ENCODE peak calls at places on chromosomes 5 and 9, in four cellular contexts. One of them, this sample, is unnamed.

GRCh38 chr9:7297521-7297920 is 502.1 kb downstream of the DMAC1 start:
- DNase-seq in GM12878: no peak
- DNase-seq in HepG2: no peak
- DNase-seq in K562: no peak
- DNase-seq in this sample: no peak

GRCh38 chr5:16456103-16456832 is 9.3 kb downstream of the ZNF622 start:
- DNase-seq in GM12878: no peak
- DNase-seq in HepG2: peak; percentile 48
- DNase-seq in K562: peak; percentile 81
- DNase-seq in this sample: no peak

GRCh38 chr5:128346038-128346437 is 192.0 kb downstream of the FBN2 start:
- DNase-seq in GM12878: no peak
- DNase-seq in HepG2: no peak
- DNase-seq in K562: no peak
- DNase-seq in this sample: no peak

GRCh38 chr5:174323878-174324281 is 278.4 kb downstream of the NSG2 start:
- DNase-seq in GM12878: no peak
- DNase-seq in HepG2: peak; percentile 19
- DNase-seq in K562: peak; percentile 53
- DNase-seq in this sample: peak; percentile 74

GRCh38 chr5:58235279-58235678 is 224.6 kb downstream of the PLK2 start:
- DNase-seq in GM12878: no peak
- DNase-seq in HepG2: no peak
- DNase-seq in K562: no peak
- DNase-seq in this sample: no peak

GRCh38 chr5:142109356-142110045 is 922 bp downstream of the NDFIP1 start:
- DNase-seq in GM12878: no peak
- DNase-seq in HepG2: no peak
- DNase-seq in K562: peak; percentile 44
- DNase-seq in this sample: no peak

GRCh38 chr9:112647596-112647995 is 70.3 kb downstream of the INIP start:
- DNase-seq in GM12878: no peak
- DNase-seq in HepG2: no peak
- DNase-seq in K562: no peak
- DNase-seq in this sample: no peak

GRCh38 chr9:23801523-23801922 is 24.5 kb downstream of the ELAVL2 start:
- DNase-seq in GM12878: no peak
- DNase-seq in HepG2: no peak
- DNase-seq in K562: no peak
- DNase-seq in this sample: no peak

GRCh38 chr5:178121450-178122276 is 8.3 kb downstream of the N4BP3 start:
- DNase-seq in GM12878: no peak
- DNase-seq in HepG2: no peak
- DNase-seq in K562: no peak
- DNase-seq in this sample: no peak

GRCh38 chr5:78157001-78157400 is 137.5 kb downstream of the AP3B1 start:
- DNase-seq in GM12878: no peak
- DNase-seq in HepG2: no peak
- DNase-seq in K562: no peak
- DNase-seq in this sample: no peak

GRCh38 chr9:101130089-101130488 is 101.6 kb downstream of the PLPPR1 start:
- DNase-seq in GM12878: no peak
- DNase-seq in HepG2: no peak
- DNase-seq in K562: no peak
- DNase-seq in this sample: no peak

GRCh38 chr5:163453705-163454104 is 6.2 kb downstream of the NUDCD2 start:
- DNase-seq in GM12878: no peak
- DNase-seq in HepG2: no peak
- DNase-seq in K562: no peak
- DNase-seq in this sample: no peak

GRCh38 chr5:139458580-139459407 is 3.7 kb downstream of the ECSCR start:
- DNase-seq in GM12878: peak; percentile 60
- DNase-seq in HepG2: no peak
- DNase-seq in K562: no peak
- DNase-seq in this sample: no peak

GRCh38 chr5:154755361-154756202 is at the start of gene LARP1:
- DNase-seq in GM12878: no peak
- DNase-seq in HepG2: no peak
- DNase-seq in K562: peak; percentile 71
- DNase-seq in this sample: no peak

GRCh38 chr5:146561711-146562110 is 45.7 kb upstream of the GPR151 start:
- DNase-seq in GM12878: no peak
- DNase-seq in HepG2: no peak
- DNase-seq in K562: no peak
- DNase-seq in this sample: no peak

GRCh38 chr5:30279237-30279636 is 914.2 kb upstream of the CDH6 start:
- DNase-seq in GM12878: no peak
- DNase-seq in HepG2: no peak
- DNase-seq in K562: no peak
- DNase-seq in this sample: no peak

GRCh38 chr5:60763061-60763460 is 63.1 kb upstream of the DEPDC1B start:
- DNase-seq in GM12878: no peak
- DNase-seq in HepG2: no peak
- DNase-seq in K562: no peak
- DNase-seq in this sample: no peak

GRCh38 chr5:94374336-94374735 is 244.1 kb downstream of the KIAA0825 start:
- DNase-seq in GM12878: no peak
- DNase-seq in HepG2: no peak
- DNase-seq in K562: no peak
- DNase-seq in this sample: no peak

GRCh38 chr5:174410716-174411512 is 313.5 kb upstream of the MSX2 start:
- DNase-seq in GM12878: no peak
- DNase-seq in HepG2: no peak
- DNase-seq in K562: no peak
- DNase-seq in this sample: no peak

DNA sequence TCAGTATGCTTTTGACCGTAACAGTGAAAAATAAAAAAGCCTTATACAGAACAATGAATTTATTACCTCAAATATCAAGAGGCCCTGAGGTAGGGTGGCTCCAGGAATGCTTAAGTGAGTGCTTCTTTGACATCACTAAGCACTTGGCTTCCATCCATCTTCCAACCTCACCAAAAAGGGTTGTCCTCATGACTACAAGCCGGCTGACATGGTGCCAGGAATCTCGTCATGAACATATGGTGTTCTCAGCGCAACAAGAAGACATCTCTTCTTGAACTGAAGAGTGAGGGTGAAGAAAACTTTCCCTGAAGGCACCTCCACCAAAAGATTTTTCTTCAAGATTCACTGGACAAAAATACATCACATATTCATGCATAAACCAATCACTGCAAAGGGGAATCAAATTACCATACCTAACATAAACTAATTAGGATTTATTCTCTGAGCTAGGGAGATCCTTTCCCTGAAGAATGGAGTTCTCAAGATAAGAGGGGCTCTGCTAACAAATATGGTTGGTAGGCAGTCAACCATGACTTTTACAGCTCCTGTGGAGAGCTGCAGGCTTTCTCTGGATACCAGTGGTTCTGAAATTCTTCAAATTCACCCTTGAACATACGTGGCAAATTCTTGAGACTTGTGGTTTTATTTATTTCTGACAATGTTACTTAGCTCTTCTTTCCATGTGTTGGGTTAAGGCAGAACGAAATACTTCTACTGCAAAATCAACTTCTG is 49.5 kb downstream of the AGXT2 start:
- DNase-seq in GM12878: no peak
- DNase-seq in HepG2: no peak
- DNase-seq in K562: no peak
- DNase-seq in this sample: no peak
- TF ChIP-seq ATF3 in GM12878: no peak
- TF ChIP-seq ATF3 in HepG2: no peak
- TF ChIP-seq ATF3 in K562: no peak
- TF ChIP-seq ATF3 in this sample: no peak

GRCh38 chr9:18596920-18597319 is 123.0 kb downstream of the ADAMTSL1 start:
- DNase-seq in GM12878: no peak
- DNase-seq in HepG2: no peak
- DNase-seq in K562: no peak
- DNase-seq in this sample: no peak
- TF ChIP-seq TCF7 in GM12878: no peak
- TF ChIP-seq TCF7 in HepG2: no peak
- TF ChIP-seq TCF7 in K562: no peak
- TF ChIP-seq TCF7 in this sample: no peak

DNA sequence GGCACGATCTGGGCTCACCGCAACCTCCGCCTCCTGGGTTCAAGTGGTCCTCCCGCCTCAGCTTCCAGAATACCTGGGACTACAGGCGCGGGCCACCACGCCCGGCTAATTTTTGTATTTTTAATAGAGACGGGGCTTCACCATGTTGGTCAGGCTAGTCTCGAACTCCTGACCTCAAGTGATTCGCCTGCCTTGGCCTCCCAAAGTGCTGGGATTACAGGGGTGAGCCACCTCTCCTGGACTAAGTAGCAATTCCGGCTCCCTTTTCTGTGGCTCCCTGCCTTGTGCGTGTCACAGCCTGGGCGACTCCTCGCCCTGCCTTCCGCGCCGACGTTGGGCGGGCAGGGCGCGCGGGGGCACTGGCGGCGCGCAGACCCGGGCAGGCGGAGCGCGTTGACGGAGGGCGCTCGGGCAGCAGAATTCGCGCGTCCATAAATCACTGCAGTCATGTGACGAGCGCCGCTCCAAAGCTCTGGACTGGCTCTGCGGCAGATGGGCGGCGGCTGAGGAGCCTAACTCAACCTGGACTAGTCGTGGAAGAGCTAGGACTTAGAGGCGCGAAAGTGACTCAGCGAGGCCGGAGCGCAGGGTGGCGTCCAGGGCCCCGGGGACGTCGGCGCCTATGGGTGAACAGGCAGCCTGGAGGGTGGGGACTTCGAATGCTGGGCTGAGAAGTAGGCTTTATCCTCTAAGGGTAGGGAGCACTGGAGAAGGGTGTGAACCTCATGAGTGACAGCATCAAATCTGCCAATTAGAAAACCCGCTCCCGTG is 1.4 kb upstream of the CIZ1 start:
- DNase-seq in GM12878: no peak
- DNase-seq in HepG2: no peak
- DNase-seq in K562: peak; percentile 96
- DNase-seq in this sample: peak; percentile 30
- TF ChIP-seq ATF3 in GM12878: no peak
- TF ChIP-seq ATF3 in HepG2: no peak
- TF ChIP-seq ATF3 in K562: no peak
- TF ChIP-seq ATF3 in this sample: no peak

DNA sequence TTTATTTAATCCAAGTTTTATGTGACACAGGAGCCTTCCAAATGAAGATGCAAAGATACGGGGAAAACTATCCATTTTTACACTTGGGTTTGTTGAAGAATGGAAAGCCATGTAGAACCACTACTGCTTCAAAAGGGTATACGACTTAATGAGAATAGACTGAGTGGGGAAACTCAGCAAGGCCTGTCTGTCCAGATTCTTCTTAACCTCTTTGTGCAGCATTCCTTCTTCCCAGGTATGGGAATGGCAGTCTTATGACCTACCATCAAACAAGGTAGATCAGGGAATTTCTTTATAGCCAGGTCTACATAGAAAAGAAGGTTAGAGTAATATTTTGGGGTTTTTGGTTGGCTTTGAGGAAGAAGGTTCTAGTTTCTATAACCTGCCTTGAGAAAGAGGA is 23.4 kb downstream of the APTX start:
- DNase-seq in GM12878: no peak
- DNase-seq in HepG2: no peak
- DNase-seq in K562: no peak
- DNase-seq in this sample: no peak
- TF ChIP-seq TCF7 in GM12878: no peak
- TF ChIP-seq TCF7 in HepG2: no peak
- TF ChIP-seq TCF7 in K562: no peak
- TF ChIP-seq TCF7 in this sample: no peak

GRCh38 chr9:17810728-17811634 is 232.1 kb downstream of the SH3GL2 start:
- DNase-seq in GM12878: no peak
- DNase-seq in HepG2: peak; percentile 41
- DNase-seq in K562: peak; percentile 50
- DNase-seq in this sample: peak; percentile 47
- TF ChIP-seq ATF3 in GM12878: no peak
- TF ChIP-seq ATF3 in HepG2: no peak
- TF ChIP-seq ATF3 in K562: no peak
- TF ChIP-seq ATF3 in this sample: no peak

GRCh38 chr9:115137511-115137910 is 19.6 kb upstream of the TNC start:
- DNase-seq in GM12878: no peak
- DNase-seq in HepG2: no peak
- DNase-seq in K562: no peak
- DNase-seq in this sample: no peak
- TF ChIP-seq TCF7 in GM12878: no peak
- TF ChIP-seq TCF7 in HepG2: no peak
- TF ChIP-seq TCF7 in K562: no peak
- TF ChIP-seq TCF7 in this sample: no peak

GRCh38 chr5:169880012-169880673 is 100.2 kb downstream of the INSYN2B start:
- DNase-seq in GM12878: no peak
- DNase-seq in HepG2: no peak
- DNase-seq in K562: no peak
- DNase-seq in this sample: no peak
- TF ChIP-seq ATF3 in GM12878: no peak
- TF ChIP-seq ATF3 in HepG2: no peak
- TF ChIP-seq ATF3 in K562: no peak
- TF ChIP-seq ATF3 in this sample: no peak

This sample was measured in WTC11.